ENCODE peak calls at places on chromosomes 1 and 21, in seven cellular contexts. One of them, this sample, is unnamed.

GRCh38 chr1:224116131-224116530 is 2.2 kb downstream of the FBXO28 start:
- DNase-seq in HepG2: peak
- DNase-seq in GM12891: no peak
- DNase-seq in H1: no peak
- DNase-seq in GM12878: peak
- DNase-seq in K562: peak
- DNase-seq in SK-N-SH: peak
- DNase-seq in this sample: no peak

GRCh38 chr1:107277022-107277421 is 136.2 kb downstream of the NTNG1 start:
- DNase-seq in GM12891: no peak
- DNase-seq in GM12878: no peak
- DNase-seq in SK-N-SH: peak
- DNase-seq in HepG2: peak
- DNase-seq in H1: peak
- DNase-seq in K562: peak
- DNase-seq in this sample: no peak

GRCh38 chr21:45769896-45770295 is 126.4 kb downstream of the PCBP3 start:
- DNase-seq in HepG2: no peak
- DNase-seq in GM12878: no peak
- DNase-seq in SK-N-SH: no peak
- DNase-seq in H1: no peak
- DNase-seq in K562: no peak
- DNase-seq in GM12891: no peak
- DNase-seq in this sample: no peak

GRCh38 chr1:173862769-173863223 is 5.0 kb downstream of the GAS5 start:
- DNase-seq in HepG2: no peak
- DNase-seq in H1: no peak
- DNase-seq in SK-N-SH: no peak
- DNase-seq in GM12878: no peak
- DNase-seq in GM12891: no peak
- DNase-seq in K562: peak
- DNase-seq in this sample: no peak

GRCh38 chr1:44819257-44819593 is 10.9 kb downstream of the BTBD19 start:
- DNase-seq in H1: no peak
- DNase-seq in GM12878: peak
- DNase-seq in K562: no peak
- DNase-seq in GM12891: no peak
- DNase-seq in HepG2: no peak
- DNase-seq in SK-N-SH: no peak
- DNase-seq in this sample: no peak

GRCh38 chr1:53627031-53627430 is 111.9 kb downstream of the GLIS1 start:
- DNase-seq in K562: no peak
- DNase-seq in HepG2: no peak
- DNase-seq in SK-N-SH: peak
- DNase-seq in GM12878: no peak
- DNase-seq in H1: peak
- DNase-seq in GM12891: no peak
- DNase-seq in this sample: no peak

GRCh38 chr1:205970486-205970885 is 27.2 kb upstream of the SLC26A9 start:
- DNase-seq in K562: no peak
- DNase-seq in GM12891: no peak
- DNase-seq in HepG2: no peak
- DNase-seq in H1: no peak
- DNase-seq in GM12878: no peak
- DNase-seq in SK-N-SH: no peak
- DNase-seq in this sample: no peak

GRCh38 chr1:46013566-46013965 is 118.9 kb downstream of the PIK3R3 start:
- DNase-seq in H1: no peak
- DNase-seq in GM12891: no peak
- DNase-seq in SK-N-SH: no peak
- DNase-seq in HepG2: no peak
- DNase-seq in GM12878: no peak
- DNase-seq in K562: no peak
- DNase-seq in this sample: no peak

GRCh38 chr1:23037081-23037740 is 17.9 kb downstream of the KDM1A start:
- DNase-seq in GM12878: no peak
- DNase-seq in HepG2: no peak
- DNase-seq in H1: no peak
- DNase-seq in GM12891: no peak
- DNase-seq in SK-N-SH: no peak
- DNase-seq in K562: no peak
- DNase-seq in this sample: no peak

GRCh38 chr1:171742577-171742922 is 685 bp upstream of the VAMP4 start:
- DNase-seq in GM12891: no peak
- DNase-seq in H1: peak
- DNase-seq in K562: peak
- DNase-seq in GM12878: no peak
- DNase-seq in HepG2: no peak
- DNase-seq in SK-N-SH: peak
- DNase-seq in this sample: no peak

GRCh38 chr1:113854234-113854633 is 17.3 kb downstream of the PTPN22 start:
- DNase-seq in GM12891: no peak
- DNase-seq in GM12878: no peak
- DNase-seq in HepG2: no peak
- DNase-seq in H1: no peak
- DNase-seq in SK-N-SH: no peak
- DNase-seq in K562: no peak
- DNase-seq in this sample: no peak

GRCh38 chr1:220431840-220432239 is 96.1 kb upstream of the MARK1 start:
- DNase-seq in GM12878: no peak
- DNase-seq in K562: peak
- DNase-seq in SK-N-SH: no peak
- DNase-seq in GM12891: no peak
- DNase-seq in H1: no peak
- DNase-seq in HepG2: no peak
- DNase-seq in this sample: no peak

GRCh38 chr1:153922076-153922837 is 515 bp downstream of the GATAD2B start:
- DNase-seq in K562: peak
- DNase-seq in SK-N-SH: peak
- DNase-seq in H1: peak
- DNase-seq in GM12878: no peak
- DNase-seq in HepG2: peak
- DNase-seq in GM12891: peak
- DNase-seq in this sample: peak

GRCh38 chr1:2274231-2274967 is 46.3 kb downstream of the SKI start:
- DNase-seq in H1: no peak
- DNase-seq in HepG2: no peak
- DNase-seq in SK-N-SH: no peak
- DNase-seq in GM12878: no peak
- DNase-seq in GM12891: no peak
- DNase-seq in K562: no peak
- DNase-seq in this sample: no peak

GRCh38 chr1:114154146-114154962 is 685 bp upstream of the SYT6 start:
- DNase-seq in HepG2: no peak
- DNase-seq in H1: peak
- DNase-seq in GM12891: no peak
- DNase-seq in GM12878: no peak
- DNase-seq in K562: peak
- DNase-seq in SK-N-SH: peak
- DNase-seq in this sample: no peak

GRCh38 chr1:185720633-185721272 is 13.4 kb upstream of the HMCN1 start:
- DNase-seq in HepG2: peak
- DNase-seq in K562: peak
- DNase-seq in SK-N-SH: no peak
- DNase-seq in GM12878: no peak
- DNase-seq in GM12891: no peak
- DNase-seq in H1: no peak
- DNase-seq in this sample: no peak

GRCh38 chr21:35350965-35351364 is 301.9 kb upstream of the RUNX1 start:
- DNase-seq in GM12891: no peak
- DNase-seq in SK-N-SH: no peak
- DNase-seq in H1: no peak
- DNase-seq in GM12878: no peak
- DNase-seq in HepG2: no peak
- DNase-seq in K562: no peak
- DNase-seq in this sample: no peak

GRCh38 chr1:91687452-91687851 is 186.8 kb downstream of the CDC7 start:
- DNase-seq in HepG2: no peak
- DNase-seq in K562: no peak
- DNase-seq in GM12878: no peak
- DNase-seq in SK-N-SH: no peak
- DNase-seq in H1: no peak
- DNase-seq in GM12891: no peak
- DNase-seq in this sample: no peak

GRCh38 chr1:210310562-210310961 is 18.1 kb upstream of the HHAT start:
- DNase-seq in K562: no peak
- DNase-seq in SK-N-SH: no peak
- DNase-seq in GM12891: no peak
- DNase-seq in GM12878: no peak
- DNase-seq in HepG2: no peak
- DNase-seq in H1: no peak
- DNase-seq in this sample: no peak

GRCh38 chr1:210313046-210313445 is 15.7 kb upstream of the HHAT start:
- DNase-seq in H1: no peak
- DNase-seq in GM12891: no peak
- DNase-seq in SK-N-SH: no peak
- DNase-seq in K562: no peak
- DNase-seq in GM12878: no peak
- DNase-seq in HepG2: no peak
- DNase-seq in this sample: no peak

GRCh38 chr1:210315529-210315928 is 13.2 kb upstream of the HHAT start:
- DNase-seq in GM12891: no peak
- DNase-seq in HepG2: no peak
- DNase-seq in GM12878: no peak
- DNase-seq in SK-N-SH: no peak
- DNase-seq in H1: no peak
- DNase-seq in K562: no peak
- DNase-seq in this sample: no peak

GRCh38 chr1:210311726-210312493 is 16.8 kb upstream of the HHAT start:
- DNase-seq in HepG2: no peak
- DNase-seq in GM12878: no peak
- DNase-seq in SK-N-SH: no peak
- DNase-seq in GM12891: no peak
- DNase-seq in K562: no peak
- DNase-seq in H1: no peak
- DNase-seq in this sample: no peak
- TF ChIP-seq TAF1 in HepG2: no peak
- TF ChIP-seq TAF1 in GM12878: no peak
- TF ChIP-seq TAF1 in SK-N-SH: no peak
- TF ChIP-seq TAF1 in GM12891: no peak
- TF ChIP-seq TAF1 in K562: no peak
- TF ChIP-seq TAF1 in H1: no peak
- TF ChIP-seq TAF1 in this sample: no peak

GRCh38 chr1:167357305-167357704 is 136.6 kb downstream of the POU2F1 start:
- DNase-seq in K562: no peak
- DNase-seq in H1: no peak
- DNase-seq in GM12891: no peak
- DNase-seq in GM12878: peak
- DNase-seq in SK-N-SH: no peak
- DNase-seq in HepG2: no peak
- DNase-seq in this sample: no peak
- TF ChIP-seq POLR2AphosphoS5 in K562: no peak
- TF ChIP-seq POLR2AphosphoS5 in H1: no peak
- TF ChIP-seq POLR2AphosphoS5 in GM12891: no peak
- TF ChIP-seq POLR2AphosphoS5 in GM12878: no peak
- TF ChIP-seq POLR2AphosphoS5 in SK-N-SH: no peak
- TF ChIP-seq POLR2AphosphoS5 in HepG2: no peak
- TF ChIP-seq POLR2AphosphoS5 in this sample: no peak

GRCh38 chr1:79006564-79006963 is at the start of gene ADGRL4:
- DNase-seq in SK-N-SH: no peak
- DNase-seq in GM12878: no peak
- DNase-seq in K562: no peak
- DNase-seq in GM12891: no peak
- DNase-seq in H1: peak
- DNase-seq in HepG2: no peak
- DNase-seq in this sample: no peak
- TF ChIP-seq TAF1 in SK-N-SH: no peak
- TF ChIP-seq TAF1 in GM12878: no peak
- TF ChIP-seq TAF1 in K562: no peak
- TF ChIP-seq TAF1 in GM12891: no peak
- TF ChIP-seq TAF1 in H1: peak
- TF ChIP-seq TAF1 in HepG2: no peak
- TF ChIP-seq TAF1 in this sample: no peak

GRCh38 chr21:38894899-38895298 is 89.2 kb downstream of the ETS2 start:
- DNase-seq in HepG2: no peak
- DNase-seq in H1: no peak
- DNase-seq in GM12891: no peak
- DNase-seq in SK-N-SH: no peak
- DNase-seq in GM12878: no peak
- DNase-seq in K562: no peak
- DNase-seq in this sample: no peak

GRCh38 chr21:38897532-38898421 is 92.0 kb downstream of the ETS2 start:
- DNase-seq in SK-N-SH: no peak
- DNase-seq in GM12891: no peak
- DNase-seq in GM12878: no peak
- DNase-seq in H1: no peak
- DNase-seq in HepG2: no peak
- DNase-seq in K562: no peak
- DNase-seq in this sample: no peak

GRCh38 chr21:38900499-38900898 is 94.8 kb downstream of the ETS2 start:
- DNase-seq in SK-N-SH: no peak
- DNase-seq in GM12878: no peak
- DNase-seq in GM12891: no peak
- DNase-seq in K562: no peak
- DNase-seq in HepG2: no peak
- DNase-seq in H1: no peak
- DNase-seq in this sample: no peak

GRCh38 chr21:38899277-38899947 is 93.7 kb downstream of the ETS2 start:
- DNase-seq in GM12878: no peak
- DNase-seq in HepG2: no peak
- DNase-seq in GM12891: no peak
- DNase-seq in H1: no peak
- DNase-seq in K562: no peak
- DNase-seq in SK-N-SH: no peak
- DNase-seq in this sample: no peak

DNA sequence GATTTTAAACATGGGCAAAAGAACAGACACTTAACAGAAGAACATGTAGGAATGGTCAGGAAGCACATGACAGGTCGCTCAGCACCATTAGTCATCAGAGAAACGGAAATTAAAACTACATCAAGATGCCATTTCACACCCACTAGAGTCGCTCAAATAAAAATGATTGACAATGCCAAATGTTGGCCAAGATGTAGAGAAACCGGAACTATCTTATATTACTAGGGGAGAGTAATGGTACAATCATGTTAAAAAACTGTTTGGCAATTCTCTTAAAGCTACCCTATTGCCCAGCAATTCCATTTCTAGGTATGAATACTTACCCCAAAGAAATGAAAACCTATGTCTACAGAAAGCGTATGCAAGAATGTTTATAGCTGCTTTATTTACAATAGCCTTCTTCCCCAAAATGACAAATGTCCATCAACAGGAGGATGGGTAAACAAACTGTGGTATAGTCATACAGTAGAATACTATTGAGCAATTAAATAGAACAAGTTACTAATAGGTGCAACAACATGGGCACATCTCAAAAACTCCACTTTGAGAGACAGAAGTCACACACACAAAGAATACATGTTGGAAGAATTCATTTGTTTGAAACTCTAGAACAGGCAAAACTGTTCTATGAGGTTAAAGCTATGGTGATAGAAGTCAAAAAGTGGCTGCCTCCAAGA is 92.8 kb downstream of the ETS2 start:
- DNase-seq in H1: no peak
- DNase-seq in K562: no peak
- DNase-seq in GM12891: no peak
- DNase-seq in HepG2: no peak
- DNase-seq in SK-N-SH: no peak
- DNase-seq in GM12878: no peak
- DNase-seq in this sample: no peak
- TF ChIP-seq POLR2AphosphoS5 in H1: no peak
- TF ChIP-seq POLR2AphosphoS5 in K562: no peak
- TF ChIP-seq POLR2AphosphoS5 in GM12891: no peak
- TF ChIP-seq POLR2AphosphoS5 in HepG2: no peak
- TF ChIP-seq POLR2AphosphoS5 in SK-N-SH: no peak
- TF ChIP-seq POLR2AphosphoS5 in GM12878: no peak
- TF ChIP-seq POLR2AphosphoS5 in this sample: no peak

This sample was measured in GM12892.